ENCODE peak calls at places on chromosome 2, in nine cellular contexts. L is left lung; X is cardiac muscle cell; S is thoracic aorta; B is fibroblast of lung; N is SK-N-SH; W is pancreas; C is CD8-positive, alpha-beta T cell; Y is OCI-LY7. H is an unnamed sample.

GRCh38 chr2:47559079-47559684 is 156.2 kb downstream of the MSH2 start:
- DNase-seq in S (no peak), X (peak; percentile 12), W (no peak), C (no peak), L (no peak), Y (no peak), N (no peak), B (no peak), H (peak; percentile 28)

GRCh38 chr2:43073373-43073772 is 153.0 kb downstream of the ZFP36L2 start:
- DNase-seq in C (no peak), W (no peak), X (peak; percentile 57), S (no peak), B (peak; percentile 92), N (no peak), Y (no peak), L (no peak), H (no peak)

GRCh38 chr2:185147361-185147760 is 549.0 kb downstream of the ZNF804A start:
- DNase-seq in X (no peak), S (no peak), B (no peak), N (no peak), C (no peak), L (no peak), Y (no peak), W (no peak), H (no peak)

GRCh38 chr2:47008381-47009280 is 93.0 kb upstream of the MCFD2 start:
- DNase-seq in S (peak; percentile 63), N (peak; percentile 87), W (no peak), C (no peak), X (peak; percentile 75), Y (no peak), B (peak; percentile 86), L (peak; percentile 70), H (peak; percentile 66)

GRCh38 chr2:214881647-214882205 is 72.2 kb upstream of the BARD1 start:
- DNase-seq in L (no peak), N (no peak), X (peak; percentile 20), S (no peak), C (no peak), Y (no peak), B (peak; percentile 18), W (no peak), H (peak; percentile 29)

GRCh38 chr2:96642564-96643350 is at the start of gene FER1L5:
- DNase-seq in W (peak; percentile 37), B (peak; percentile 69), S (no peak), Y (no peak), X (peak; percentile 86), C (no peak), N (peak; percentile 45), L (no peak), H (no peak)

GRCh38 chr2:160429248-160430000 is 64.2 kb downstream of the RBMS1 start:
- DNase-seq in S (no peak), N (no peak), X (peak; percentile 81), C (no peak), W (no peak), Y (peak; percentile 79), B (peak; percentile 87), L (no peak), H (no peak)

GRCh38 chr2:64383881-64384280 is 70.1 kb upstream of the LGALSL start:
- DNase-seq in L (no peak), C (no peak), B (no peak), N (no peak), X (no peak), W (no peak), Y (no peak), S (no peak), H (no peak)

GRCh38 chr2:121197369-121198091 is 87.5 kb downstream of the TFCP2L1 start:
- DNase-seq in L (peak; percentile 93), C (no peak), W (no peak), S (peak; percentile 74), B (peak; percentile 39), Y (no peak), X (peak; percentile 54), N (no peak), H (peak; percentile 23)

GRCh38 chr2:176082885-176083731 is 654 bp downstream of the EVX2 start:
- DNase-seq in L (no peak), W (no peak), B (no peak), N (peak; percentile 49), S (no peak), X (no peak), C (no peak), Y (no peak), H (no peak)

GRCh38 chr2:38440655-38441054 is 63.6 kb upstream of the ATL2 start:
- DNase-seq in C (no peak), X (peak; percentile 88), N (no peak), B (no peak), W (no peak), L (no peak), S (no peak), Y (no peak), H (no peak)

GRCh38 chr2:197327073-197327775 is 16.6 kb upstream of the ANKRD44 start:
- DNase-seq in C (no peak), X (no peak), B (no peak), N (no peak), S (no peak), W (no peak), Y (no peak), L (no peak), H (no peak)

GRCh38 chr2:197327776-197328169 is 17.2 kb upstream of the ANKRD44 start:
- DNase-seq in C (no peak), S (no peak), L (no peak), W (no peak), N (no peak), X (no peak), Y (no peak), B (no peak), H (no peak)

GRCh38 chr2:197322143-197322542 is 11.6 kb upstream of the ANKRD44 start:
- DNase-seq in X (no peak), S (no peak), C (no peak), B (no peak), L (no peak), W (no peak), N (no peak), Y (no peak), H (no peak)

GRCh38 chr2:197324801-197325200 is 14.2 kb upstream of the ANKRD44 start:
- DNase-seq in L (no peak), N (no peak), X (no peak), C (no peak), B (no peak), Y (no peak), S (no peak), W (no peak), H (no peak)

GRCh38 chr2:197322729-197323720 is 12.4 kb upstream of the ANKRD44 start:
- DNase-seq in C (peak; percentile 72), Y (no peak), X (no peak), L (no peak), W (no peak), S (no peak), B (no peak), N (no peak), H (no peak)
- H3K4me3 ChIP-seq in C (peak overlapping the region; percentile 12), Y (no peak overlapping the region), X (no peak overlapping the region), L (no peak overlapping the region), W (no peak overlapping the region), S (no peak overlapping the region), B (no peak overlapping the region), N (no peak overlapping the region), H (no peak overlapping the region)

GRCh38 chr2:108418416-108418815 is 30.6 kb upstream of the GCC2 start:
- DNase-seq in L (no peak), C (no peak), S (no peak), W (no peak), N (no peak), Y (no peak), X (no peak), B (no peak), H (no peak)

GRCh38 chr2:108414945-108415344 is 34.1 kb upstream of the GCC2 start:
- DNase-seq in W (no peak), N (no peak), C (no peak), X (no peak), S (no peak), L (no peak), B (no peak), Y (no peak), H (no peak)

GRCh38 chr2:108414256-108414876 is 34.6 kb upstream of the GCC2 start:
- DNase-seq in X (no peak), L (no peak), B (no peak), Y (no peak), N (no peak), S (no peak), C (no peak), W (no peak), H (no peak)

GRCh38 chr2:108413731-108414130 is 35.3 kb upstream of the GCC2 start:
- DNase-seq in L (no peak), X (no peak), S (no peak), Y (no peak), C (no peak), N (no peak), W (no peak), B (no peak), H (no peak)

DNA sequence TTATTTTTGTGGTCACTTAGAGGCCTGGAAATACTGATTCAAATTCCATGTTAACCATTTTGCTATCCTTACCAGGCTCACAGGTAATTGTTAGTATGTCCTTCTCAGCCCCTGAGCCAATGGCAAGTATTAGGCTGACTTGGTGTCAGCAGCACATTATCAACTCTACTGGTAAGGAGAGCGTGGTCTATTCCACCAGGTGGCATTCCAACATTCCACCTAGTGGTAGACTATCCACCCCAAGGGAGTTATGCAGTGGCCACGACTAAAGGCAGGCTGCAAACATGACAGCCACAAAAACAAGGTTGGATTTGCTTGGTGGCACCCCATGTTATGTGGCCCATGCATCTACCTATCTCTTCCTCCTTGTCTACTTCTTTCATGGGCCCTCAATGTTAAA is 31.8 kb upstream of the GCC2 start:
- DNase-seq in X (no peak), L (no peak), C (no peak), W (no peak), Y (peak; percentile 17), N (no peak), B (no peak), S (no peak), H (no peak)
- TF ChIP-seq CTCF in X (no peak), L (no peak), C (no peak), W (no peak), Y (peak; percentile 33), N (no peak), B (no peak), S (no peak), H (peak; percentile 11)

GRCh38 chr2:88739985-88740600 is 48.6 kb downstream of the RPIA start:
- DNase-seq in S (no peak), B (peak; percentile 76), W (peak; percentile 78), N (peak; percentile 75), X (peak; percentile 83), Y (peak; percentile 88), L (no peak), C (peak; percentile 80), H (peak; percentile 18)
- H3K4me3 ChIP-seq in S (no peak overlapping the region), B (no peak overlapping the region), W (no peak overlapping the region), N (peak overlapping the region; percentile 35), X (no peak overlapping the region), Y (peak overlapping the region; percentile 18), L (no peak overlapping the region), C (no peak overlapping the region), H (no peak overlapping the region)

DNA sequence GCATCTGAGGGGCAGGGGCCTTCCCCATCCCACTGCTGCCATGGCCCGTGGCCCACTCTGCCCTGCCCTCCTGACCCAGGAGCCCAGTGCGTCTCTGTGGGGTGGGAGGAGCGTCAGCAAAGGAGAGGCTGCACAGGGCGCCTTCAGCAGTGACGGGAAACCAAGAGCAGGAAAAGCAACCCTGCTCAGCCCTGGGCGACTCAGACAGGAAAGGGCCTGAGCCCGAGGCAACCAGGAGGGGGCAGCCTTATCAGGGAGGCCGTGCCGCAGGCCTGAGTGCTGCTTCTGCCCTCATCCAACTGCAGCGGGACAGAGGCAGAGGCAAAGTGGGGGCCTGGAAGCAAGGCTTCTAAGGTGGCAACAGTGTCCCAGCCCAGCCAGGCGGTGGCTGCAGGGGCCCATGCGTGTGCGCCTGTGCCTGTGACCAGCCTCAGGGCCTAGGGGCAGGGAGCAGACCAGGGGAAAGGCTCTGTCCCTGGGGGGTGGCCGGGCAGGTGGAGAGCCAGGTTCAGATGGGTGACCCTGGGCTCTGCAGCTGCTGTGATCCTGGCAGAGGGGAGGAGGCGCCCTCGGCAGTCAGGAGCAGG is 23.3 kb upstream of the ALPI start:
- DNase-seq in C (no peak), L (peak; percentile 68), X (no peak), S (no peak), W (no peak), B (no peak), N (peak; percentile 15), Y (peak; percentile 24), H (no peak)
- TF ChIP-seq CTCF in C (no peak), L (no peak), X (peak; percentile 16), S (no peak), W (no peak), B (no peak), N (no peak), Y (peak; percentile 59), H (no peak)